ENCODE peak calls at places on chromosome 13, in four cellular contexts. L is epithelial cell of esophagus, R is left ventricle myocardium inferior, E is astrocyte of the spinal cord. I is an unnamed sample.
A peak's percentile ranks its signal among the peaks of the same experiment; 100 is the strongest.

GRCh38 chr13:109402976-109403375 is 383.4 kb downstream of the IRS2 start:
- DNase-seq in L (no peak), E (no peak), R (no peak), I (no peak)

GRCh38 chr13:86813198-86813597 is 858.0 kb upstream of the SLITRK5 start:
- DNase-seq in E (no peak), L (peak; percentile 4), R (no peak), I (no peak)

GRCh38 chr13:100040196-100040595 is 48.7 kb upstream of the PCCA start:
- DNase-seq in E (peak; percentile 3), R (no peak), L (no peak), I (no peak)

GRCh38 chr13:74217816-74218215 is 83.6 kb upstream of the KLF12 start:
- DNase-seq in R (no peak), E (peak; percentile 72), L (no peak), I (no peak)

GRCh38 chr13:25911020-25911419 is 140.8 kb downstream of the SHISA2 start:
- DNase-seq in L (no peak), E (no peak), R (no peak), I (no peak)

GRCh38 chr13:40063743-40064142 is 408.3 kb downstream of the COG6 start:
- DNase-seq in E (no peak), R (no peak), L (no peak), I (no peak)

GRCh38 chr13:97844151-97844550 is 109.3 kb upstream of the IPO5 start:
- DNase-seq in E (no peak), L (peak; percentile 14), R (no peak), I (no peak)

GRCh38 chr13:44915962-44916361 is 73.3 kb downstream of the NUFIP1 start:
- DNase-seq in R (no peak), L (no peak), E (no peak), I (no peak)

GRCh38 chr13:30963794-30964193 is 31.3 kb downstream of the TEX26 start:
- DNase-seq in E (no peak), R (no peak), L (peak; percentile 59), I (no peak)

GRCh38 chr13:98927954-98928927 is 49.6 kb downstream of the DOCK9 start:
- DNase-seq in E (peak; percentile 55), R (no peak), L (no peak), I (no peak)

GRCh38 chr13:95704510-95704909 is 27.6 kb downstream of the DNAJC3 start:
- DNase-seq in L (peak; percentile 27), R (no peak), E (no peak), I (no peak)

GRCh38 chr13:97142452-97142851 is 79.7 kb upstream of the MBNL2 start:
- DNase-seq in R (peak; percentile 26), E (no peak), L (no peak), I (no peak)

GRCh38 chr13:77330009-77330471 is 3.1 kb upstream of the MYCBP2 start:
- DNase-seq in E (no peak), L (no peak), R (no peak), I (peak; percentile 37)

GRCh38 chr13:91468301-91468700 is 69.9 kb downstream of the GPC5 start:
- DNase-seq in E (no peak), L (peak; percentile 85), R (no peak), I (peak; percentile 17)

GRCh38 chr13:97583884-97584497 is 150.0 kb downstream of the RAP2A start:
- DNase-seq in R (no peak), E (no peak), L (no peak), I (peak; percentile 20)

GRCh38 chr13:78586706-78587105 is 16.6 kb downstream of the POU4F1 start:
- DNase-seq in L (no peak), R (no peak), E (no peak), I (no peak)

GRCh38 chr13:99590519-99591011 is 89.3 kb downstream of the TM9SF2 start:
- DNase-seq in R (no peak), L (peak; percentile 28), E (peak; percentile 66), I (no peak)

GRCh38 chr13:30340367-30341184 is 33.2 kb upstream of the KATNAL1 start:
- DNase-seq in L (peak; percentile 86), R (peak; percentile 67), E (peak; percentile 80), I (no peak)

GRCh38 chr13:45875951-45876350 is 24.4 kb upstream of the SIAH3 start:
- DNase-seq in L (peak; percentile 89), R (no peak), E (no peak), I (no peak)

GRCh38 chr13:35976126-35976525 is 155.1 kb downstream of the DCLK1 start:
- DNase-seq in R (no peak), E (no peak), L (no peak), I (no peak)

GRCh38 chr13:38979891-38980627 is 10.6 kb downstream of the STOML3 start:
- DNase-seq in E (no peak), R (peak; percentile 58), L (no peak), I (no peak)

GRCh38 chr13:32031025-32031814 is at the start of gene FRY:
- DNase-seq in R (peak; percentile 70), E (peak; percentile 55), L (peak; percentile 40), I (peak; percentile 69)

GRCh38 chr13:96238861-96239260 is 149.0 kb downstream of the HS6ST3 start:
- DNase-seq in E (peak; percentile 36), R (no peak), L (peak; percentile 55), I (no peak)

GRCh38 chr13:99269627-99270252 is 11.6 kb upstream of the GPR18 start:
- DNase-seq in E (peak; percentile 76), R (no peak), L (peak; percentile 55), I (peak; percentile 76)

GRCh38 chr13:51044023-51044665 is 66.9 kb downstream of the C13orf42 start:
- DNase-seq in L (no peak), R (no peak), E (no peak), I (no peak)

GRCh38 chr13:21749410-21749809 is 78.5 kb downstream of the FGF9 start:
- DNase-seq in E (peak; percentile 20), R (no peak), L (peak; percentile 45), I (no peak)

GRCh38 chr13:109370486-109370885 is 415.9 kb downstream of the IRS2 start:
- DNase-seq in E (no peak), R (no peak), L (no peak), I (no peak)

GRCh38 chr13:99383511-99383921 is 76.3 kb upstream of the GPR183 start:
- DNase-seq in L (no peak), E (no peak), R (no peak), I (no peak)

GRCh38 chr13:52925221-52925620 is 76.8 kb upstream of the PCDH8 start:
- DNase-seq in R (peak; percentile 35), L (peak; percentile 45), E (no peak), I (no peak)

GRCh38 chr13:110555601-110556223 is 5.8 kb downstream of the RAB20 start:
- DNase-seq in E (no peak), L (no peak), R (no peak), I (no peak)

GRCh38 chr13:97648171-97648880 is 214.4 kb downstream of the RAP2A start:
- DNase-seq in E (no peak), R (no peak), L (peak; percentile 84), I (no peak)

GRCh38 chr13:95128045-95128643 is 173.1 kb downstream of the ABCC4 start:
- DNase-seq in E (peak; percentile 54), L (peak; percentile 35), R (no peak), I (no peak)

DNA sequence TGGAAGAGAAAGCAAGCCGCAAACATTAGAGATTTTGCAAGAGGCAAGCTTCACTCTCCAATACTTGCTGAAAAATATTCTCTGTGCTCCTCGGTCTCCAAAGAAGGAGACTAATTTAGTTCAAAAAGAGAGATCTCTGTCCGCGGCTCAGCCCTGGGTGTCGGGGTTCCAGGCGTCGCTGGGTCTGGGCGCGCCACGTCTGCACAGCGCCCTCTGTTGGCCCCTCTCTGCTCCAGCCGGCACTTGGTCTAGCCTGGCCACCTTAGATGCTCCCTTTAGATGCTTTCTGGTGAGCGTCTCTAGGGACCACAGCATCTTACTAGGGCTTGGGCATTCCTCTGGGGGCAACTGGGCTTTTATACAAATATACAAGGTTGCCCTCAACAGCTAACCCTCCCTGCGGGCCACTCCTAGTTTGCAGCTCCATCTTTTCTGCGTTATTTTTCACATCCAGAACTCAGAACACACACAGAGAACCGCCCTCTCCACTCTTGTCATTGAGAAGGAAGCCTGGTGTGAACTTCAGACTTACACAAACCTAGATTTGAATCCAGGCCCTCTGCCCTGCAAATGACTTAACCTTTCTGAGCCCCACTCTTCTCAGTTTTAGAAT is 78.3 kb downstream of the CYSLTR2 start:
- DNase-seq in R (peak; percentile 39), L (peak; percentile 35), E (no peak), I (peak; percentile 73)
- H3K4me3 ChIP-seq in R (peak overlapping the region; percentile 33), L (no peak overlapping the region), E (no peak overlapping the region), I (no peak overlapping the region)

GRCh38 chr13:102872531-102872930 is 26.7 kb downstream of the ERCC5 start:
- DNase-seq in R (no peak), E (no peak), L (no peak), I (no peak)

GRCh38 chr13:102870677-102871415 is 25.0 kb downstream of the ERCC5 start:
- DNase-seq in E (peak; percentile 73), R (peak; percentile 37), L (peak; percentile 63), I (peak; percentile 68)

GRCh38 chr13:102872131-102872530 is 26.3 kb downstream of the ERCC5 start:
- DNase-seq in L (no peak), R (no peak), E (no peak), I (no peak)

GRCh38 chr13:102868366-102868936 is 22.6 kb downstream of the ERCC5 start:
- DNase-seq in E (no peak), L (no peak), R (no peak), I (no peak)

GRCh38 chr13:102869948-102870676 is 24.3 kb downstream of the ERCC5 start:
- DNase-seq in E (peak; percentile 6), R (no peak), L (peak; percentile 10), I (no peak)
- TF ChIP-seq CTCF in E (no peak), R (no peak), L (no peak), I (no peak)

DNA sequence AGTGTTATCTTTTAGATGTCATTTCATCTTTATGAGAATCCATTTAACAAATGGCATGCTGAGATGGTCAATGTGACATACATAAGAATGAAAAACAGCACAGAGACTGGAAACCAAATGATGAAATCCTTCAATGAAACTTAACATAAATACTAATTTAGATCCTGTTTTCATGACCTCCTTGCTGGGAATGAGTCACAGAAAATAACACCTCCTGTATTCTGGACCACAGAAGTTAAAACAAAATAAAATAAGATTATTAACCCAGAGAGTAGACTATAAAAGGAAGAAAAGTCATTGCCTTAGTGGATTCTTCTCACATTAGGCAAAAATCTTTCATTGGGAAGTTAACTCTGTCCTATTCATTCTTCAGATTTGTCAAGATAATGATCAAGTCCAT is 1.6 kb downstream of the DIAPH3 start:
- DNase-seq in R (no peak), L (peak; percentile 21), E (peak; percentile 29), I (peak; percentile 21)
- H3K4me3 ChIP-seq in R (no peak overlapping the region), L (no peak overlapping the region), E (no peak overlapping the region), I (peak overlapping the region; percentile 97)

GRCh38 chr13:65926750-65927171 is 1303.4 kb downstream of the PCDH9 start:
- DNase-seq in E (no peak), L (peak; percentile 15), R (peak; percentile 38), I (no peak)
- TF ChIP-seq CTCF in E (peak; percentile 6), L (peak; percentile 27), R (peak; percentile 67), I (no peak)

GRCh38 chr13:48635478-48635877 is 18.3 kb upstream of the CYSLTR2 start:
- DNase-seq in R (no peak), E (no peak), L (no peak), I (no peak)
- H3K4me3 ChIP-seq in R (no peak overlapping the region), E (no peak overlapping the region), L (no peak overlapping the region), I (no peak overlapping the region)

DNA sequence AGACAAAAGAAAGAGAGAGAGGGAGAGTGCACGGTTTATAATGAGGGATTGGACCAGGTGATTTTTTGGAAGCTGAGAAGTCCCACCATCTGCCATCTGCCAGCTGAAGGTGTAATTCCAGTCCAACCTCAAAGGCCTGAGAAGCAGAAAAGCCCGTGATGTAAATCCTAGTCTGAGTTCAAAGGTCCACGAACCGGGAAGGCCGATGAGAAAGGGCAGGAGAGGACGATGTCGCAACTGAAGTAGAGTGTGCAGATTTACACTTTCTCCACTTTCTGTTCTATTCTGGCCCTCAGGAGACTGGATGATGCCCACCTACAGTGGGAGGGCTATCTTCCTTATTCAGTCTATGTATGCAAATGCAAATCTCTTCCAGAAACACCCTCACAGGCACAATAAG is 500.0 kb downstream of the DIAPH3 start:
- DNase-seq in L (no peak), R (no peak), E (no peak), I (no peak)
- TF ChIP-seq CTCF in L (no peak), R (no peak), E (no peak), I (no peak)

I was measured in GM12865.